ENCODE peak calls at places on chromosomes 7 and 10, in four cellular contexts. D, P, R and G are unnamed samples.

GRCh38 chr10:5643356-5643755 is 23.0 kb downstream of the ASB13 start:
- DNase-seq in R (peak; percentile 54), P (no peak), D (no peak), G (no peak)

GRCh38 chr7:118844748-118845147 is 620.2 kb downstream of the ANKRD7 start:
- DNase-seq in D (no peak), R (no peak), P (no peak), G (no peak)

GRCh38 chr10:97759157-97759980 is 12.4 kb downstream of the SFRP5 start:
- DNase-seq in D (peak; percentile 80), R (peak; percentile 70), P (peak; percentile 52), G (peak; percentile 67)

GRCh38 chr7:145691377-145691914 is 425.2 kb upstream of the CNTNAP2 start:
- DNase-seq in R (no peak), P (no peak), D (no peak), G (no peak)

GRCh38 chr10:61973169-61973568 is 71.7 kb downstream of the ARID5B start:
- DNase-seq in P (no peak), D (no peak), R (peak; percentile 21), G (no peak)

GRCh38 chr10:1047937-1048336 is 982 bp downstream of the IDI1 start:
- DNase-seq in D (no peak), P (no peak), R (peak; percentile 51), G (no peak)

GRCh38 chr10:91410638-91411367 is 659 bp downstream of the HECTD2 start:
- DNase-seq in R (peak; percentile 78), P (no peak), D (peak; percentile 57), G (no peak)

GRCh38 chr7:20556091-20556490 is 59.4 kb upstream of the ABCB5 start:
- DNase-seq in R (no peak), D (no peak), P (no peak), G (no peak)

GRCh38 chr10:110684800-110685446 is 40.8 kb downstream of the RBM20 start:
- DNase-seq in R (peak; percentile 52), P (no peak), D (peak; percentile 48), G (no peak)

GRCh38 chr10:71693377-71693776 is 26.2 kb downstream of the C10orf105 start:
- DNase-seq in D (no peak), R (peak; percentile 10), P (no peak), G (no peak)

GRCh38 chr7:157757776-157758467 is 421.1 kb downstream of the DNAJB6 start:
- DNase-seq in R (no peak), D (no peak), P (no peak), G (no peak)

GRCh38 chr10:77614778-77615625 is 22.6 kb downstream of the KCNMA1 start:
- DNase-seq in D (no peak), P (no peak), R (no peak), G (no peak)

GRCh38 chr10:97731346-97732051 is 5.4 kb upstream of the ZFYVE27 start:
- DNase-seq in P (peak; percentile 68), D (peak; percentile 84), R (peak; percentile 89), G (peak; percentile 74)

GRCh38 chr10:89550509-89550908 is 15.1 kb upstream of the SLC16A12 start:
- DNase-seq in R (peak; percentile 50), P (no peak), D (peak; percentile 26), G (peak; percentile 83)

GRCh38 chr7:95264225-95264927 is 60.0 kb downstream of the PON1 start:
- DNase-seq in R (no peak), P (no peak), D (peak; percentile 92), G (no peak)

GRCh38 chr10:22318772-22319171 is 2.1 kb upstream of the BMI1 start:
- DNase-seq in R (no peak), P (no peak), D (no peak), G (no peak)

GRCh38 chr10:6140141-6140841 is 51.5 kb downstream of the RBM17 start:
- DNase-seq in R (no peak), P (no peak), D (no peak), G (peak; percentile 33)

GRCh38 chr10:27745719-27746363 is at the start of gene MKX:
- DNase-seq in R (peak; percentile 92), D (no peak), P (peak; percentile 23), G (peak; percentile 44)

GRCh38 chr10:51314079-51314835 is 240.0 kb downstream of the PRKG1 start:
- DNase-seq in D (peak; percentile 46), R (no peak), P (no peak), G (no peak)

GRCh38 chr10:77872151-77872946 is 54.2 kb downstream of the DLG5 start:
- DNase-seq in D (no peak), R (no peak), P (peak; percentile 96), G (no peak)

GRCh38 chr10:17213646-17214349 is 12.3 kb upstream of the TRDMT1 start:
- DNase-seq in R (peak; percentile 69), D (peak; percentile 67), P (no peak), G (no peak)

GRCh38 chr10:59958882-59959281 is 52.5 kb upstream of the CCDC6 start:
- DNase-seq in R (no peak), D (no peak), P (no peak), G (no peak)

GRCh38 chr10:30817541-30817940 is 188.0 kb upstream of the LYZL2 start:
- DNase-seq in D (no peak), P (no peak), R (no peak), G (no peak)

GRCh38 chr10:30818010-30818660 is 188.6 kb upstream of the LYZL2 start:
- DNase-seq in D (peak; percentile 66), P (peak; percentile 59), R (peak; percentile 46), G (peak; percentile 39)

GRCh38 chr10:30820282-30820991 is 190.9 kb upstream of the LYZL2 start:
- DNase-seq in R (peak; percentile 90), P (no peak), D (peak; percentile 79), G (no peak)

GRCh38 chr10:30819306-30820190 is 190.0 kb upstream of the LYZL2 start:
- DNase-seq in P (no peak), R (peak; percentile 70), D (peak; percentile 47), G (no peak)

DNA sequence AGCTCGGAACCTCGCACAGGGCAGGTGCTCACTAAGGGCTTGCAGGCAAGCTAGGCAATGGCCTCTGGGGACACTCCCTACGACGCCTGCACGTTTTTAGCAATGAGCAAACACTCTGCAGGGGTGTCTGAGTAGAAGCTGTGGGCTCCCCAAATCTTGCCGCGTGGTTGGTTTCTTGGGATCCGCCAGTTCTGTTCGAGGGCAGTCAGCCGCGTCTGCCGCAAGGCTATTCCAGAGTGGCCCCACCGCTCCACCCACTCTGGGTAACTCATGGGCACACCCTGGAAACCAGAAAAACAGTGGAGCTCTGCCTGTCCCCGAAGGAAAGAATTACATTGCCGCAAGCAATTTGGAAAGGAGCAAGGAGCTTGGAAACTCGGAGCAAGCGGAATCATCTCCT is 189.3 kb upstream of the LYZL2 start:
- DNase-seq in P (no peak), R (peak; percentile 92), D (no peak), G (no peak)
- H3K4me3 ChIP-seq in P (no peak overlapping the region), R (peak overlapping the region; percentile 66), D (no peak overlapping the region), G (no peak overlapping the region)

GRCh38 chr7:2446676-2447075 is 29.5 kb downstream of the GRIFIN start:
- DNase-seq in D (no peak), P (no peak), R (no peak), G (no peak)

GRCh38 chr7:2452643-2453270 is 23.4 kb downstream of the GRIFIN start:
- DNase-seq in D (no peak), P (no peak), R (no peak), G (no peak)

GRCh38 chr7:2451171-2452073 is 24.8 kb downstream of the GRIFIN start:
- DNase-seq in P (peak; percentile 80), R (peak; percentile 86), D (peak; percentile 73), G (peak; percentile 88)

GRCh38 chr7:2450198-2451107 is 25.7 kb downstream of the GRIFIN start:
- DNase-seq in R (peak; percentile 27), D (no peak), P (no peak), G (no peak)

DNA sequence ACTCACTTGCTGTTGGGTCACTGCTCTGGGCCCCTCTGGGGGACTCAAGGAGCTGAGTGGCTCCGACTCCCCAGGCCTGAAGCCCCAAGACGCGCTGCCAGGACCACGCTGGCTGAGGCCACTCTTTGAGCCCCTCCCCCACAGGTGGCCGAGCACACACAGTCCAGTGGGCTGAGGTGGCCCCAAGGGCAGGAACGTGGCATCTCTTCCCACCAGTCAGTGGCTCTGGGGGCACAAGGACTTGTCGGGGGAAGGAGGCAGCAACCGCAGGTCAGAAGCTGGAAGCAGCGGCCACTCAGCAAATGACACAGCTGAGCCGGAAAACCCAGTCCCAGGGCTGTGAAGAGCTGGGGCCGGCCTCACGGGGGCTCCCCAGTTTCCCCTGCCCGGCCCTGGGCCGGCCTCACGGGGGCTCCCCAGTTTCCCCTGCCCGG is 24.1 kb downstream of the GRIFIN start:
- DNase-seq in R (no peak), P (no peak), D (no peak), G (no peak)
- H3K4me3 ChIP-seq in R (no peak overlapping the region), P (no peak overlapping the region), D (no peak overlapping the region), G (peak overlapping the region; percentile 37)

GRCh38 chr7:93817004-93817403 is 73.5 kb downstream of the TFPI2 start:
- DNase-seq in D (no peak), P (no peak), R (no peak), G (no peak)

GRCh38 chr7:93817561-93817960 is 73.0 kb downstream of the TFPI2 start:
- DNase-seq in R (peak; percentile 26), P (no peak), D (peak; percentile 13), G (no peak)

GRCh38 chr7:93819699-93820098 is 70.9 kb downstream of the TFPI2 start:
- DNase-seq in D (no peak), R (no peak), P (no peak), G (no peak)

GRCh38 chr7:93823621-93824020 is 66.9 kb downstream of the TFPI2 start:
- DNase-seq in D (no peak), R (no peak), P (no peak), G (no peak)

GRCh38 chr7:93821463-93821862 is 69.1 kb downstream of the TFPI2 start:
- DNase-seq in P (no peak), R (no peak), D (no peak), G (no peak)
- H3K4me3 ChIP-seq in P (no peak overlapping the region), R (no peak overlapping the region), D (no peak overlapping the region), G (no peak overlapping the region)

GRCh38 chr7:108030536-108030935 is 27.6 kb upstream of the LAMB1 start:
- DNase-seq in D (no peak), R (peak; percentile 79), P (no peak), G (no peak)
- H3K4me3 ChIP-seq in D (no peak overlapping the region), R (peak overlapping the region; percentile 46), P (no peak overlapping the region), G (no peak overlapping the region)

GRCh38 chr7:5403442-5403841 is 20.2 kb downstream of the TNRC18 start:
- DNase-seq in D (no peak), R (no peak), P (no peak), G (no peak)

GRCh38 chr7:5408777-5409176 is 14.9 kb downstream of the TNRC18 start:
- DNase-seq in D (peak; percentile 62), R (peak; percentile 91), P (no peak), G (no peak)

GRCh38 chr7:5406957-5407930 is 16.4 kb downstream of the TNRC18 start:
- DNase-seq in R (no peak), P (no peak), D (peak; percentile 43), G (no peak)
- H3K4me3 ChIP-seq in R (no peak overlapping the region), P (no peak overlapping the region), D (no peak overlapping the region), G (no peak overlapping the region)

GRCh38 chr7:98619450-98620321 is 2.6 kb downstream of the NPTX2 start:
- DNase-seq in D (no peak), R (peak; percentile 30), P (peak; percentile 83), G (peak; percentile 40)
- H3K4me3 ChIP-seq in D (no peak overlapping the region), R (no peak overlapping the region), P (no peak overlapping the region), G (peak overlapping the region; percentile 27)